ENCODE peak calls at places on chromosomes 12 and 14, in ten cellular contexts. N is stomach; U is CD4-positive, alpha-beta T cell; S is cardiac muscle cell; Z is astrocyte; R is mucosa of descending colon; T is heart left ventricle; I is effector memory CD4-positive, alpha-beta T cell; E is HAP-1; M is A549. D is an unnamed sample. For H3K9me3, the result is how much of the 10 kb centered on the place peaks cover.

GRCh38 chr12:1656894-1657293 is 27.9 kb downstream of the WNT5B start:
- DNase-seq in Z (no peak), N (no peak), S (no peak), U (no peak), T (peak), M (no peak), I (no peak), E (no peak), R (no peak), D (no peak)

GRCh38 chr14:33707751-33708150 is 243.1 kb downstream of the EGLN3 start:
- DNase-seq in S (no peak), M (no peak), R (no peak), Z (peak), U (no peak), I (no peak), E (no peak), T (peak), N (no peak), D (no peak)

GRCh38 chr14:22883191-22883976 is at the start of gene REM2:
- DNase-seq in E (peak), I (no peak), Z (no peak), U (no peak), T (no peak), N (no peak), S (no peak), M (no peak), R (no peak), D (no peak)

GRCh38 chr14:99145307-99145706 is 126.7 kb downstream of the BCL11B start:
- DNase-seq in S (no peak), Z (no peak), I (no peak), R (no peak), T (no peak), M (no peak), U (no peak), N (no peak), E (no peak), D (no peak)

GRCh38 chr12:110249716-110250225 is 31.3 kb upstream of the ATP2A2 start:
- DNase-seq in T (peak), N (peak), E (no peak), U (no peak), M (no peak), S (peak), I (no peak), R (peak), Z (no peak), D (no peak)

GRCh38 chr12:90987520-90987919 is 17.3 kb downstream of the EPYC start:
- DNase-seq in N (no peak), U (no peak), E (no peak), I (no peak), T (no peak), M (no peak), Z (no peak), S (no peak), R (no peak), D (no peak)

GRCh38 chr14:83924259-83924658 is 1605.7 kb upstream of the FLRT2 start:
- DNase-seq in M (no peak), R (no peak), T (no peak), U (no peak), I (no peak), E (no peak), S (no peak), Z (no peak), N (no peak), D (no peak)

GRCh38 chr12:102197789-102198188 is at the start of gene PMCH:
- DNase-seq in R (no peak), U (no peak), M (no peak), S (no peak), Z (peak), N (no peak), I (no peak), T (no peak), E (no peak), D (no peak)

GRCh38 chr14:76203086-76204001 is 51.6 kb downstream of the GPATCH2L start:
- DNase-seq in S (peak), M (peak), U (no peak), E (no peak), I (no peak), R (no peak), T (peak), Z (peak), N (no peak), D (no peak)

GRCh38 chr12:45468751-45469615 is 253.1 kb downstream of the ANO6 start:
- DNase-seq in N (no peak), T (no peak), I (no peak), S (no peak), M (no peak), R (no peak), Z (no peak), E (no peak), U (no peak), D (no peak)

GRCh38 chr14:31241450-31242114 is 34.0 kb upstream of the HECTD1 start:
- DNase-seq in S (peak), T (no peak), Z (no peak), E (no peak), U (no peak), N (no peak), M (no peak), I (no peak), R (no peak), D (no peak)

GRCh38 chr12:25412735-25413134 is 140.3 kb downstream of the LMNTD1 start:
- DNase-seq in Z (no peak), S (no peak), M (no peak), I (no peak), E (no peak), N (no peak), U (no peak), R (no peak), T (no peak), D (no peak)

GRCh38 chr14:21024668-21025373 is at the start of gene NDRG2:
- DNase-seq in R (peak), S (peak), N (peak), E (peak), M (peak), I (peak), Z (no peak), T (peak), U (peak), D (peak)

GRCh38 chr14:68140111-68140741 is 320.6 kb downstream of the RAD51B start:
- DNase-seq in E (peak), I (no peak), Z (peak), T (peak), S (peak), U (no peak), R (no peak), M (peak), N (peak), D (no peak)

GRCh38 chr12:52063986-52064649 is 5.7 kb upstream of the ATG101 start:
- DNase-seq in S (peak), N (no peak), I (no peak), M (no peak), T (peak), E (no peak), R (no peak), Z (peak), U (no peak), D (no peak)

GRCh38 chr12:26268841-26269553 is 73.6 kb downstream of the SSPN start:
- DNase-seq in R (no peak), E (no peak), S (no peak), U (no peak), Z (no peak), I (no peak), N (no peak), T (no peak), M (no peak), D (no peak)

GRCh38 chr12:24197517-24197916 is 248.0 kb upstream of the SOX5 start:
- DNase-seq in U (no peak), T (no peak), R (no peak), N (no peak), S (no peak), E (no peak), M (no peak), Z (no peak), I (no peak), D (no peak)

GRCh38 chr14:20714593-20715250 is 26.2 kb downstream of the ANG start:
- DNase-seq in R (peak), U (no peak), N (peak), S (peak), E (no peak), T (peak), I (no peak), Z (no peak), M (no peak), D (no peak)

GRCh38 chr14:82075566-82075965 is 541.9 kb upstream of the SEL1L start:
- DNase-seq in M (no peak), T (peak), Z (no peak), I (no peak), E (peak), N (peak), U (no peak), S (peak), R (no peak), D (no peak)

GRCh38 chr12:124388679-124389536 is 94.0 kb downstream of the RFLNA start:
- DNase-seq in U (peak), T (peak), Z (peak), E (no peak), S (peak), M (peak), R (peak), N (peak), I (peak), D (peak)

GRCh38 chr12:133010657-133011297 is 24.6 kb downstream of the ZNF26 start:
- DNase-seq in U (no peak), S (no peak), I (no peak), M (no peak), Z (no peak), E (no peak), T (no peak), R (no peak), N (no peak), D (no peak)
- H3K9me3 ChIP-seq in U (half or more), S (under half), I (half or more), M (half or more), Z (half or more), E (under half), T (half or more), R (half or more), N (half or more), D (half or more)

GRCh38 chr12:130460611-130461478 is 123.2 kb downstream of the PIWIL1 start:
- DNase-seq in Z (no peak), U (no peak), M (no peak), R (no peak), N (no peak), I (no peak), S (no peak), T (no peak), E (no peak), D (no peak)
- H3K9me3 ChIP-seq in Z (under half), U (under half), M (under half), R (under half), N (under half), I (under half), S (under half), T (under half), E (under half), D (under half)

GRCh38 chr12:133145981-133146380 is 15.6 kb downstream of the ZNF10 start:
- DNase-seq in Z (no peak), N (no peak), M (no peak), T (no peak), S (no peak), I (no peak), E (no peak), U (no peak), R (no peak), D (no peak)
- H3K9me3 ChIP-seq in Z (under half), N (under half), M (half or more), T (half or more), S (under half), I (under half), E (under half), U (half or more), R (half or more), D (under half)

DNA sequence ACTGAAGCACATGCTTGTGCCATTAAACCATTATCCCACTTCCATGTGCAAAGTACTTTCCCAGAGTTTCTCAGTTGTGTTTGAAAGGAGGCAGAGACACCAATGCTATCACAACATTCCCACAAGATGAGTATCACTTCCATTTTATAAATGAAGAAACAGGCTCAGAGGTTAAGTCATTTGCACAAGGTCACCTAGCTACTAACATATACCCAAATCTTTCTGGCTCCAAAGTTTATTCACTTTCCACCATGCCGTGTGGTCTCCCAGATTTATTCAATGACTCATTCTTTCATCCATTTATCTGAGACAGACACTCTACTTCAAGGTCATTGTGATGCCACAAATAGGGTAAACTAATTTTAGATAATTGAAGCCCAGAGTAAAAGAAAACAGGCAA is 9.4 kb downstream of the ART4 start:
- DNase-seq in N (no peak), I (no peak), R (no peak), M (no peak), Z (peak), T (no peak), U (no peak), E (no peak), S (no peak), D (no peak)
- H3K9me3 ChIP-seq in N (under half), I (under half), R (under half), M (under half), Z (under half), T (under half), U (under half), E (under half), S (under half), D (under half)

GRCh38 chr12:131044760-131045381 is 91.2 kb downstream of the ADGRD1 start:
- DNase-seq in R (no peak), S (no peak), U (no peak), I (no peak), M (no peak), N (no peak), T (no peak), Z (no peak), E (no peak), D (no peak)
- H3K9me3 ChIP-seq in R (under half), S (under half), U (under half), I (under half), M (under half), N (under half), T (under half), Z (under half), E (under half), D (under half)

GRCh38 chr12:93760275-93760875 is 83.2 kb downstream of the CRADD start:
- DNase-seq in U (no peak), M (no peak), Z (no peak), I (no peak), N (no peak), E (no peak), R (no peak), T (no peak), S (no peak), D (no peak)
- H3K9me3 ChIP-seq in U (under half), M (under half), Z (under half), I (under half), N (under half), E (under half), R (under half), T (under half), S (under half), D (under half)

DNA sequence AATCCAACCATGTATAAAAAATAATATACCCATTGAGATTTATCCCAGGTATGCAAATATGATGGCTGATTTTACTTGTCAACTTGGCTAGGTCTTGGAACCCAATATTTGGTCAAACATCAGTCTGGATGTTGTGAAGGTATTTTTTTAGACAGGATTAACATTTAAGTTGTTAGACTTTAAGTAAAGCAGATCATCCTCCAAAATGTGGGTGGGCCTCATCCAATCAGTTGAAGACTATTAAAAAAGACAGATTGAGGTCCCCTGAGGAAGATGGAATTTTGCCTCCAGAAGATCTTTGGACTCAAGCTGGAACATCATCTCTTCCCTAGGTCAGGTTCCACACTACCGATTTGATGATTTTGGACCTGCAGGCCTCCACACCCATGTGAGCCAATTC is 271.2 kb downstream of the TMEM121 start:
- DNase-seq in S (no peak), M (no peak), N (no peak), R (no peak), I (no peak), Z (no peak), E (no peak), T (no peak), U (no peak), D (no peak)
- H3K9me3 ChIP-seq in S (under half), M (under half), N (under half), R (under half), I (under half), Z (under half), E (under half), T (under half), U (under half), D (under half)

GRCh38 chr12:29692237-29692636 is 91.5 kb downstream of the TMTC1 start:
- DNase-seq in R (no peak), U (no peak), E (no peak), I (no peak), S (no peak), M (no peak), Z (no peak), T (no peak), N (no peak), D (no peak)

GRCh38 chr12:29691146-29691854 is 92.4 kb downstream of the TMTC1 start:
- DNase-seq in S (no peak), U (no peak), E (no peak), N (no peak), Z (no peak), I (no peak), M (no peak), T (no peak), R (no peak), D (no peak)

GRCh38 chr12:29693962-29694361 is 89.8 kb downstream of the TMTC1 start:
- DNase-seq in T (no peak), Z (no peak), M (no peak), S (no peak), R (no peak), N (no peak), E (no peak), I (no peak), U (no peak), D (no peak)

GRCh38 chr12:29688914-29689313 is 94.8 kb downstream of the TMTC1 start:
- DNase-seq in Z (no peak), T (no peak), U (no peak), R (no peak), I (no peak), M (no peak), N (no peak), E (no peak), S (no peak), D (no peak)

DNA sequence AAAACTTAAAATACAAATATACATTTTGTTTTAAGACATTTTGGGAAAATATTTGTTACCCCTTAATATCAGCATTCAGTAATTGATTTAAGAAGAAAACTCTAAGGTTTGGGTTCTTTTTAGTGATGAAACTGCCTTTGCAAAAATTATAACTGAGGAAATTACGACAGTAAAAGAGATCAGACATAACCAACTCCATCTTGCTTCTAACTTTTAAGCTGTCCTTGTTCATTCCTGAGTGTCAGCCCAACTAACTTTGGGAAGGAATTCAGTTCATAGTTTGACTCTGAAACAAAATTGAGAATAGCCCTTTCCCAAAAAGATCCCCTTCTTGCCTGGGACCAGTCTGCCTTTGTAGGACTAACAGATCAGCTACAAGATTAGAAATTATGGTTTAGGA is 93.0 kb downstream of the TMTC1 start:
- DNase-seq in N (no peak), R (no peak), E (no peak), M (no peak), Z (no peak), I (no peak), T (no peak), U (no peak), S (no peak), D (no peak)
- H3K9me3 ChIP-seq in N (under half), R (under half), E (under half), M (under half), Z (under half), I (under half), T (under half), U (under half), S (under half), D (under half)

GRCh38 chr14:90319173-90319572 is 12.6 kb downstream of the NRDE2 start:
- DNase-seq in T (no peak), Z (no peak), M (no peak), S (no peak), I (no peak), N (no peak), R (no peak), U (no peak), E (no peak), D (no peak)

GRCh38 chr14:90318016-90318415 is 13.7 kb downstream of the NRDE2 start:
- DNase-seq in M (no peak), Z (no peak), U (no peak), E (no peak), S (no peak), R (no peak), N (no peak), T (no peak), I (no peak), D (no peak)

DNA sequence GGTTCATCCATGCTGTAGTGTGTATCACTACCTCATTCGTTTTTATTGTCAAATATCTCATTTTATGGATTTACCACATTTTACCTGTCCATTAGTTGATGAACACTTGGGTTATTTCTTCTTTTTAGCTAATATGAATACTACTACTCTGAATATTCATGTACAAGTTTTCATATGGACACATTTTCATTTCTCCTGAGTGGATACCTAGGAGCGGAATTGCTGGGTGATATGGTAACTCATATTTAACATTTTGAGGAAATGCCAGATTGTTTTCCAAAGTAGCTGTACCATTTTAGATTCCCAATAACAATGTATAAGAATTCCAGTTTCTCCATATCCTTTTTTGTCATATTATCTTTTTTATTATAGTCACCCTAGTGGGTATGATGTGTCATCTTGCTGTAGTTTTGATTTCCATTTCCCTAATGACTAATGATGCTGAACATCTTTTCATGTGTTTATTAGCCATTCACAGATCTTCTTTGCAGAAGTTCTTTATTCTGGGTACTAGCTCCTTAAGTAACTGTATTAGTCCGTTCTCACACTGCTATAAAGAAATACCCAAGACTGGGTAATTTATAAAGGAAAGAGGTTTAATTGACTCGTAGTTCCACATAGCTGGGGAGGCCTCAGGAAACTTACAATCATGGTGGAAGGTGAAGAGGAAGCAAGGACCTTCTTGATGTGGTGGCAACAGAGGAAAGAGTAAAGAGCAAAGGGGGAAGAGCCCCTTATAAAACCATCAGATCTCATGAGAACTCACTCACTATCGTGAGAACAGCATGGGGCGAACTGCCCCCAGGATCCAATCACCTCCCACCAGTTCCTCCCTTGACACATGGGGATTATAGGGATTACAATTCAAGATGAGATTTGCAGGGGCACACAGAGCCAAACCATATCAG is 11.9 kb downstream of the NRDE2 start:
- DNase-seq in I (no peak), Z (no peak), T (no peak), S (no peak), E (no peak), M (no peak), R (no peak), N (no peak), U (no peak), D (no peak)
- H3K9me3 ChIP-seq in I (under half), Z (under half), T (under half), S (under half), E (under half), M (under half), R (under half), N (under half), U (under half), D (under half)

D was measured in T-helper 17 cell.